ENCODE peak calls at places on chromosomes 7 and 10, in nine cellular contexts. Z is neural crest cell; A is PC-9; D is AG04450; H is fibroblast of the aortic adventitia; T is CD4-positive, alpha-beta T cell; O is GM12891; B is NAMALWA; E is ecto neural progenitor cell. V is an unnamed sample.

GRCh38 chr7:77738871-77739270 is 42.6 kb downstream of the RSBN1L start:
- DNase-seq in D (no peak), T (no peak), B (no peak), E (no peak), Z (no peak), O (no peak), H (peak), A (peak), V (no peak)

GRCh38 chr10:94902570-94902969 is 35.9 kb upstream of the CYP2C9 start:
- DNase-seq in E (no peak), D (no peak), H (no peak), T (no peak), B (no peak), A (no peak), Z (no peak), O (no peak), V (no peak)

GRCh38 chr7:20188551-20188950 is 28.6 kb downstream of the MACC1 start:
- DNase-seq in Z (no peak), E (no peak), T (no peak), A (no peak), D (no peak), H (no peak), O (no peak), B (no peak), V (no peak)

GRCh38 chr10:86461963-86462804 is 59.4 kb downstream of the WAPL start:
- DNase-seq in Z (no peak), E (no peak), A (no peak), B (no peak), H (no peak), T (no peak), D (no peak), O (no peak), V (no peak)

GRCh38 chr7:32427769-32428291 is 62.4 kb downstream of the LSM5 start:
- DNase-seq in H (peak), B (peak), A (no peak), T (peak), E (peak), Z (peak), D (peak), O (peak), V (peak)

GRCh38 chr10:83908506-83908905 is 230.8 kb upstream of the GHITM start:
- DNase-seq in D (no peak), B (no peak), E (no peak), A (no peak), T (no peak), O (no peak), Z (no peak), H (no peak), V (no peak)

GRCh38 chr10:48456361-48456804 is 148.5 kb downstream of the ARHGAP22 start:
- DNase-seq in O (no peak), Z (no peak), B (peak), H (no peak), T (no peak), D (no peak), A (no peak), E (peak), V (peak)

GRCh38 chr7:70016044-70016770 is 417.9 kb downstream of the AUTS2 start:
- DNase-seq in O (no peak), E (no peak), A (peak), D (no peak), H (peak), B (no peak), T (no peak), Z (no peak), V (no peak)

GRCh38 chr10:72176701-72177100 is 39.1 kb upstream of the ANAPC16 start:
- DNase-seq in O (no peak), A (no peak), B (no peak), H (no peak), T (no peak), Z (no peak), E (no peak), D (no peak), V (no peak)

GRCh38 chr7:134722786-134723322 is 56.6 kb upstream of the CALD1 start:
- DNase-seq in T (no peak), E (no peak), D (no peak), H (no peak), Z (no peak), O (no peak), A (no peak), B (no peak), V (no peak)

GRCh38 chr7:34759477-34760125 is 101.6 kb downstream of the NPSR1 start:
- DNase-seq in D (no peak), H (peak), E (no peak), Z (peak), B (peak), A (no peak), O (no peak), T (no peak), V (peak)